ENCODE peak calls at places on chromosomes 4 and X, in ten cellular contexts. One of them, this sample, is unnamed.

GRCh38 chrX:74343970-74344622 is 40.1 kb downstream of the ZCCHC13 start:
- DNase-seq in CD4-positive, alpha-beta T cell: peak; percentile 17
- DNase-seq in NCI-H460: peak; percentile 98
- DNase-seq in upper lobe of right lung: no peak
- DNase-seq in KBM-7: peak; percentile 95
- DNase-seq in left ventricle myocardium inferior: no peak
- DNase-seq in HEK293T: peak; percentile 94
- DNase-seq in GM12864: peak; percentile 26
- DNase-seq in Karpas-422: peak; percentile 88
- DNase-seq in T-cell: peak; percentile 27
- DNase-seq in this sample: no peak

GRCh38 chr4:82799006-82799881 is 648 bp upstream of the SCD5 start:
- DNase-seq in Karpas-422: peak; percentile 58
- DNase-seq in KBM-7: no peak
- DNase-seq in CD4-positive, alpha-beta T cell: no peak
- DNase-seq in HEK293T: no peak
- DNase-seq in left ventricle myocardium inferior: no peak
- DNase-seq in NCI-H460: no peak
- DNase-seq in GM12864: no peak
- DNase-seq in T-cell: no peak
- DNase-seq in upper lobe of right lung: no peak
- DNase-seq in this sample: no peak

GRCh38 chr4:187006189-187006618 is 282.5 kb upstream of the FAT1 start:
- DNase-seq in T-cell: no peak
- DNase-seq in GM12864: no peak
- DNase-seq in upper lobe of right lung: no peak
- DNase-seq in KBM-7: no peak
- DNase-seq in NCI-H460: no peak
- DNase-seq in CD4-positive, alpha-beta T cell: no peak
- DNase-seq in Karpas-422: no peak
- DNase-seq in HEK293T: no peak
- DNase-seq in left ventricle myocardium inferior: no peak
- DNase-seq in this sample: no peak

GRCh38 chrX:68114573-68115199 is 318.6 kb downstream of the OPHN1 start:
- DNase-seq in CD4-positive, alpha-beta T cell: no peak
- DNase-seq in T-cell: no peak
- DNase-seq in Karpas-422: no peak
- DNase-seq in left ventricle myocardium inferior: no peak
- DNase-seq in NCI-H460: peak; percentile 42
- DNase-seq in KBM-7: peak; percentile 89
- DNase-seq in GM12864: no peak
- DNase-seq in upper lobe of right lung: no peak
- DNase-seq in HEK293T: no peak
- DNase-seq in this sample: no peak

GRCh38 chrX:68658530-68658929 is 11.1 kb downstream of the STARD8 start:
- DNase-seq in Karpas-422: no peak
- DNase-seq in left ventricle myocardium inferior: peak; percentile 53
- DNase-seq in NCI-H460: no peak
- DNase-seq in HEK293T: no peak
- DNase-seq in CD4-positive, alpha-beta T cell: no peak
- DNase-seq in T-cell: no peak
- DNase-seq in KBM-7: no peak
- DNase-seq in GM12864: no peak
- DNase-seq in upper lobe of right lung: no peak
- DNase-seq in this sample: peak; percentile 58

GRCh38 chr4:40340034-40340433 is 4.9 kb downstream of the CHRNA9 start:
- DNase-seq in CD4-positive, alpha-beta T cell: no peak
- DNase-seq in upper lobe of right lung: no peak
- DNase-seq in left ventricle myocardium inferior: no peak
- DNase-seq in Karpas-422: no peak
- DNase-seq in GM12864: no peak
- DNase-seq in T-cell: no peak
- DNase-seq in HEK293T: no peak
- DNase-seq in NCI-H460: no peak
- DNase-seq in KBM-7: no peak
- DNase-seq in this sample: no peak

GRCh38 chr4:79022529-79022928 is 83.3 kb upstream of the PAQR3 start:
- DNase-seq in HEK293T: no peak
- DNase-seq in KBM-7: no peak
- DNase-seq in NCI-H460: no peak
- DNase-seq in Karpas-422: no peak
- DNase-seq in upper lobe of right lung: peak; percentile 61
- DNase-seq in left ventricle myocardium inferior: no peak
- DNase-seq in GM12864: no peak
- DNase-seq in CD4-positive, alpha-beta T cell: no peak
- DNase-seq in T-cell: no peak
- DNase-seq in this sample: no peak

GRCh38 chr4:15402146-15402545 is 25.7 kb upstream of the C1QTNF7 start:
- DNase-seq in GM12864: no peak
- DNase-seq in NCI-H460: no peak
- DNase-seq in T-cell: no peak
- DNase-seq in Karpas-422: no peak
- DNase-seq in CD4-positive, alpha-beta T cell: no peak
- DNase-seq in HEK293T: no peak
- DNase-seq in left ventricle myocardium inferior: no peak
- DNase-seq in KBM-7: no peak
- DNase-seq in upper lobe of right lung: no peak
- DNase-seq in this sample: no peak

GRCh38 chr4:168942985-168943384 is 67.1 kb downstream of the CBR4 start:
- DNase-seq in NCI-H460: peak; percentile 11
- DNase-seq in KBM-7: peak; percentile 15
- DNase-seq in upper lobe of right lung: no peak
- DNase-seq in CD4-positive, alpha-beta T cell: no peak
- DNase-seq in left ventricle myocardium inferior: no peak
- DNase-seq in Karpas-422: no peak
- DNase-seq in GM12864: no peak
- DNase-seq in HEK293T: peak; percentile 33
- DNase-seq in T-cell: no peak
- DNase-seq in this sample: no peak

GRCh38 chr4:124631760-124632159 is 80.8 kb downstream of the ANKRD50 start:
- DNase-seq in left ventricle myocardium inferior: no peak
- DNase-seq in NCI-H460: peak; percentile 68
- DNase-seq in CD4-positive, alpha-beta T cell: no peak
- DNase-seq in KBM-7: peak; percentile 59
- DNase-seq in T-cell: no peak
- DNase-seq in Karpas-422: no peak
- DNase-seq in HEK293T: peak; percentile 15
- DNase-seq in upper lobe of right lung: no peak
- DNase-seq in GM12864: peak; percentile 13
- DNase-seq in this sample: no peak